ENCODE peak calls at places on chromosomes 11 and 22, in eight cellular contexts. One of them, this sample, is unnamed.
A peak's percentile ranks its signal among the peaks of the same experiment; 100 is the strongest.

GRCh38 chr11:27118371-27118770 is 77.8 kb downstream of the BBOX1 start:
- DNase-seq in spleen: no peak
- DNase-seq in cardiac muscle cell: no peak
- DNase-seq in PC-3: no peak
- DNase-seq in sigmoid colon: no peak
- DNase-seq in lower lobe of right lung: no peak
- DNase-seq in A549: no peak
- DNase-seq in adrenal gland: no peak
- DNase-seq in this sample: peak; percentile 56

GRCh38 chr11:4926607-4927006 is 2.5 kb upstream of the OR51G1 start:
- DNase-seq in sigmoid colon: no peak
- DNase-seq in PC-3: no peak
- DNase-seq in spleen: no peak
- DNase-seq in cardiac muscle cell: no peak
- DNase-seq in A549: no peak
- DNase-seq in lower lobe of right lung: no peak
- DNase-seq in adrenal gland: no peak
- DNase-seq in this sample: peak; percentile 2

GRCh38 chr11:123576082-123576481 is 78.3 kb downstream of the SCN3B start:
- DNase-seq in cardiac muscle cell: no peak
- DNase-seq in adrenal gland: peak; percentile 10
- DNase-seq in spleen: no peak
- DNase-seq in A549: no peak
- DNase-seq in lower lobe of right lung: no peak
- DNase-seq in PC-3: no peak
- DNase-seq in sigmoid colon: no peak
- DNase-seq in this sample: no peak

GRCh38 chr11:67255864-67256263 is 10.4 kb upstream of the GRK2 start:
- DNase-seq in A549: no peak
- DNase-seq in spleen: no peak
- DNase-seq in PC-3: no peak
- DNase-seq in adrenal gland: no peak
- DNase-seq in cardiac muscle cell: no peak
- DNase-seq in sigmoid colon: peak; percentile 33
- DNase-seq in lower lobe of right lung: no peak
- DNase-seq in this sample: no peak

GRCh38 chr11:22130462-22131053 is 62.3 kb upstream of the ANO5 start:
- DNase-seq in PC-3: peak; percentile 2
- DNase-seq in spleen: no peak
- DNase-seq in sigmoid colon: no peak
- DNase-seq in A549: no peak
- DNase-seq in adrenal gland: no peak
- DNase-seq in cardiac muscle cell: no peak
- DNase-seq in lower lobe of right lung: no peak
- DNase-seq in this sample: peak; percentile 14

GRCh38 chr11:440065-441042 is 1.5 kb downstream of the ANO9 start:
- DNase-seq in A549: no peak
- DNase-seq in PC-3: no peak
- DNase-seq in lower lobe of right lung: peak; percentile 55
- DNase-seq in cardiac muscle cell: peak; percentile 43
- DNase-seq in adrenal gland: no peak
- DNase-seq in sigmoid colon: no peak
- DNase-seq in spleen: no peak
- DNase-seq in this sample: peak; percentile 34

GRCh38 chr11:111977141-111978027 is 40.2 kb downstream of the DIXDC1 start:
- DNase-seq in sigmoid colon: peak; percentile 89
- DNase-seq in PC-3: peak; percentile 56
- DNase-seq in cardiac muscle cell: peak; percentile 54
- DNase-seq in A549: no peak
- DNase-seq in adrenal gland: peak; percentile 82
- DNase-seq in lower lobe of right lung: peak; percentile 73
- DNase-seq in spleen: peak; percentile 82
- DNase-seq in this sample: peak; percentile 78

GRCh38 chr22:22802346-22802970 is 85.2 kb upstream of the IGLL5 start:
- DNase-seq in sigmoid colon: no peak
- DNase-seq in PC-3: no peak
- DNase-seq in lower lobe of right lung: no peak
- DNase-seq in spleen: no peak
- DNase-seq in cardiac muscle cell: peak; percentile 3
- DNase-seq in adrenal gland: no peak
- DNase-seq in A549: no peak
- DNase-seq in this sample: no peak

GRCh38 chr11:65781152-65781961 is 581 bp upstream of the AP5B1 start:
- DNase-seq in adrenal gland: no peak
- DNase-seq in cardiac muscle cell: peak; percentile 14
- DNase-seq in lower lobe of right lung: peak; percentile 70
- DNase-seq in spleen: peak; percentile 84
- DNase-seq in PC-3: peak; percentile 39
- DNase-seq in A549: peak; percentile 54
- DNase-seq in sigmoid colon: peak; percentile 72
- DNase-seq in this sample: peak; percentile 48

GRCh38 chr22:46490538-46490937 is 46.9 kb downstream of the CELSR1 start:
- DNase-seq in sigmoid colon: no peak
- DNase-seq in lower lobe of right lung: no peak
- DNase-seq in PC-3: no peak
- DNase-seq in adrenal gland: no peak
- DNase-seq in A549: no peak
- DNase-seq in spleen: no peak
- DNase-seq in cardiac muscle cell: no peak
- DNase-seq in this sample: no peak

GRCh38 chr22:23204541-23205157 is 24.3 kb downstream of the BCR start:
- DNase-seq in lower lobe of right lung: peak; percentile 52
- DNase-seq in adrenal gland: peak; percentile 79
- DNase-seq in sigmoid colon: peak; percentile 79
- DNase-seq in spleen: peak; percentile 60
- DNase-seq in PC-3: no peak
- DNase-seq in cardiac muscle cell: no peak
- DNase-seq in A549: no peak
- DNase-seq in this sample: peak; percentile 51

GRCh38 chr11:19905280-19905853 is 192.7 kb downstream of the NAV2 start:
- DNase-seq in spleen: no peak
- DNase-seq in adrenal gland: no peak
- DNase-seq in lower lobe of right lung: no peak
- DNase-seq in cardiac muscle cell: peak; percentile 75
- DNase-seq in A549: peak; percentile 61
- DNase-seq in sigmoid colon: no peak
- DNase-seq in PC-3: peak; percentile 48
- DNase-seq in this sample: peak; percentile 76

GRCh38 chr11:126585388-126586302 is 230.2 kb downstream of the ST3GAL4 start:
- DNase-seq in cardiac muscle cell: peak; percentile 96
- DNase-seq in A549: peak; percentile 31
- DNase-seq in PC-3: peak; percentile 93
- DNase-seq in sigmoid colon: peak; percentile 76
- DNase-seq in adrenal gland: peak; percentile 74
- DNase-seq in spleen: peak; percentile 68
- DNase-seq in lower lobe of right lung: no peak
- DNase-seq in this sample: peak; percentile 97

GRCh38 chr11:41879186-41879738 is 419.8 kb upstream of the LRRC4C start:
- DNase-seq in sigmoid colon: no peak
- DNase-seq in PC-3: peak; percentile 50
- DNase-seq in lower lobe of right lung: no peak
- DNase-seq in A549: no peak
- DNase-seq in cardiac muscle cell: no peak
- DNase-seq in adrenal gland: no peak
- DNase-seq in spleen: no peak
- DNase-seq in this sample: peak; percentile 6

GRCh38 chr22:49763696-49764095 is 64.0 kb downstream of the BRD1 start:
- DNase-seq in cardiac muscle cell: no peak
- DNase-seq in A549: no peak
- DNase-seq in sigmoid colon: peak; percentile 50
- DNase-seq in adrenal gland: peak; percentile 9
- DNase-seq in spleen: peak; percentile 56
- DNase-seq in lower lobe of right lung: peak; percentile 32
- DNase-seq in PC-3: no peak
- DNase-seq in this sample: no peak

GRCh38 chr11:66874232-66874631 is 17.4 kb downstream of the LRFN4 start:
- DNase-seq in A549: no peak
- DNase-seq in PC-3: no peak
- DNase-seq in lower lobe of right lung: no peak
- DNase-seq in cardiac muscle cell: no peak
- DNase-seq in adrenal gland: no peak
- DNase-seq in spleen: no peak
- DNase-seq in sigmoid colon: no peak
- DNase-seq in this sample: no peak

GRCh38 chr11:82046778-82047177 is 686.9 kb downstream of the FAM181B start:
- DNase-seq in PC-3: no peak
- DNase-seq in adrenal gland: no peak
- DNase-seq in sigmoid colon: no peak
- DNase-seq in cardiac muscle cell: peak; percentile 38
- DNase-seq in lower lobe of right lung: no peak
- DNase-seq in spleen: no peak
- DNase-seq in A549: no peak
- DNase-seq in this sample: peak; percentile 68

GRCh38 chr11:126391970-126392637 is 36.6 kb downstream of the ST3GAL4 start:
- DNase-seq in adrenal gland: no peak
- DNase-seq in A549: no peak
- DNase-seq in PC-3: no peak
- DNase-seq in spleen: peak; percentile 78
- DNase-seq in cardiac muscle cell: peak; percentile 41
- DNase-seq in lower lobe of right lung: no peak
- DNase-seq in sigmoid colon: no peak
- DNase-seq in this sample: peak; percentile 22

GRCh38 chr11:67700548-67701262 is 26.3 kb upstream of the ALDH3B2 start:
- DNase-seq in lower lobe of right lung: no peak
- DNase-seq in sigmoid colon: no peak
- DNase-seq in PC-3: no peak
- DNase-seq in spleen: no peak
- DNase-seq in A549: no peak
- DNase-seq in cardiac muscle cell: no peak
- DNase-seq in adrenal gland: no peak
- DNase-seq in this sample: no peak

GRCh38 chr22:38843201-38843715 is 570 bp downstream of the NPTXR start:
- DNase-seq in spleen: peak; percentile 89
- DNase-seq in A549: peak; percentile 55
- DNase-seq in sigmoid colon: peak; percentile 79
- DNase-seq in cardiac muscle cell: peak; percentile 82
- DNase-seq in PC-3: peak; percentile 55
- DNase-seq in lower lobe of right lung: peak; percentile 59
- DNase-seq in adrenal gland: peak; percentile 56
- DNase-seq in this sample: peak; percentile 86

GRCh38 chr11:65633390-65634139 is 4.3 kb upstream of the SIPA1 start:
- DNase-seq in spleen: peak; percentile 75
- DNase-seq in lower lobe of right lung: no peak
- DNase-seq in PC-3: no peak
- DNase-seq in cardiac muscle cell: no peak
- DNase-seq in A549: no peak
- DNase-seq in adrenal gland: no peak
- DNase-seq in sigmoid colon: no peak
- DNase-seq in this sample: no peak

GRCh38 chr22:44256860-44257560 is 55.7 kb downstream of the SHISAL1 start:
- DNase-seq in A549: no peak
- DNase-seq in PC-3: no peak
- DNase-seq in sigmoid colon: no peak
- DNase-seq in cardiac muscle cell: no peak
- DNase-seq in adrenal gland: no peak
- DNase-seq in lower lobe of right lung: no peak
- DNase-seq in spleen: no peak
- DNase-seq in this sample: no peak

GRCh38 chr11:65743928-65744698 is 23.5 kb upstream of the RNASEH2C start:
- DNase-seq in PC-3: peak; percentile 70
- DNase-seq in sigmoid colon: no peak
- DNase-seq in cardiac muscle cell: peak; percentile 54
- DNase-seq in A549: peak; percentile 49
- DNase-seq in adrenal gland: peak; percentile 27
- DNase-seq in spleen: no peak
- DNase-seq in lower lobe of right lung: no peak
- DNase-seq in this sample: peak; percentile 59

GRCh38 chr11:76770642-76771445 is 12.3 kb upstream of the TSKU start:
- DNase-seq in A549: peak; percentile 85
- DNase-seq in lower lobe of right lung: no peak
- DNase-seq in sigmoid colon: peak; percentile 90
- DNase-seq in spleen: peak; percentile 30
- DNase-seq in adrenal gland: no peak
- DNase-seq in cardiac muscle cell: peak; percentile 77
- DNase-seq in PC-3: peak; percentile 92
- DNase-seq in this sample: peak; percentile 95
- H3K4me1 ChIP-seq in A549: peaks cover 79% of the 10 kb centered on the region
- H3K4me1 ChIP-seq in lower lobe of right lung: peaks cover 71% of the 10 kb centered on the region
- H3K4me1 ChIP-seq in sigmoid colon: peaks cover 24% of the 10 kb centered on the region
- H3K4me1 ChIP-seq in spleen: peaks cover 90% of the 10 kb centered on the region
- H3K4me1 ChIP-seq in adrenal gland: peaks cover 51% of the 10 kb centered on the region
- H3K4me1 ChIP-seq in cardiac muscle cell: peaks cover 21% of the 10 kb centered on the region
- H3K4me1 ChIP-seq in PC-3: peaks cover 37% of the 10 kb centered on the region
- H3K4me1 ChIP-seq in this sample: peaks cover 30% of the 10 kb centered on the region

GRCh38 chr11:124988063-124988462 is 34.1 kb downstream of the CCDC15 start:
- DNase-seq in sigmoid colon: no peak
- DNase-seq in A549: no peak
- DNase-seq in adrenal gland: no peak
- DNase-seq in lower lobe of right lung: no peak
- DNase-seq in spleen: no peak
- DNase-seq in cardiac muscle cell: no peak
- DNase-seq in PC-3: no peak
- DNase-seq in this sample: no peak
- H3K4me3 ChIP-seq in sigmoid colon: no peak overlapping the region
- H3K4me3 ChIP-seq in A549: no peak overlapping the region
- H3K4me3 ChIP-seq in adrenal gland: no peak overlapping the region
- H3K4me3 ChIP-seq in lower lobe of right lung: no peak overlapping the region
- H3K4me3 ChIP-seq in spleen: no peak overlapping the region
- H3K4me3 ChIP-seq in cardiac muscle cell: no peak overlapping the region
- H3K4me3 ChIP-seq in PC-3: no peak overlapping the region
- H3K4me3 ChIP-seq in this sample: no peak overlapping the region

DNA sequence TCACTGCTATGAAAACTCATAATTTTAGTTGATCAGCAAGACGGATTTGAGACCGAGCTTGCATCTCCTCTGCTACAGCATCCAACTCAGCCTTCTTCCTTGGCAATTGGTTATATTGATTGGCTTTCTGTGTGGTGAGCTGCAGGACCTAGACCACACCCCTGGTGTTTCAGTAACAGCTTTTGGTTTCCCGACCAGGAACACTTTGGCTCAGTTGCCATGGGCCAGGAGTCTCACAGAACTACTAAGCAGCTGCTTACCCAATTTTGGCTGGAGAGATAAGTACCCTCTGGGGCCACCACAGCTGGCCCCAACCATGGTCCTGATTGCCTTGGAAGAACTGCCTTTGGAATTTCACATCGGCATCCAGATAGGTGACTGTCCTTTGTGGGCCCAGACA is at the start of gene GLYATL1:
- DNase-seq in lower lobe of right lung: no peak
- DNase-seq in PC-3: no peak
- DNase-seq in adrenal gland: no peak
- DNase-seq in spleen: no peak
- DNase-seq in A549: no peak
- DNase-seq in cardiac muscle cell: no peak
- DNase-seq in sigmoid colon: no peak
- DNase-seq in this sample: no peak
- H3K9me3 ChIP-seq in lower lobe of right lung: no peaks in the 10 kb centered on the region
- H3K9me3 ChIP-seq in PC-3: no peaks in the 10 kb centered on the region
- H3K9me3 ChIP-seq in adrenal gland: no peaks in the 10 kb centered on the region
- H3K9me3 ChIP-seq in spleen: no peaks in the 10 kb centered on the region
- H3K9me3 ChIP-seq in A549: no peaks in the 10 kb centered on the region
- H3K9me3 ChIP-seq in cardiac muscle cell: no peaks in the 10 kb centered on the region
- H3K9me3 ChIP-seq in sigmoid colon: no peaks in the 10 kb centered on the region
- H3K9me3 ChIP-seq in this sample: no peaks in the 10 kb centered on the region

DNA sequence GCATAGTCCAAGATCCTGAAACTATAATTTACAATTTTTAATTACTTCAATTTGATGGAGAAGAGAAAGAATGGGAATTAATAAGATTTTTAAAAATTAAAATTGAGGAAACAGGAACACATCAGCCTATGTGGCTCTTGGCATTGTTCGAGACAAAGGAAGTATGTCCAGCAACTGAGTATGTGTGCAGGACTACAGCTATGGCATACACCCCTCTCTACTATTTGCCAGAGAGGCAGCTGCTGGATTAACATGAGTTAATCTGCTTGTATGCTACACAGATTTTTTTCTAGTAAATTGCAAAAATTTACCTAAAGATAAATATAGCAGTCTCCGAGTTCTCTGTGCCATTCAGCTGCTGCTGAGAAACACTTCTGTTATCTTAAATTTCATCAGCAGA is 70.6 kb downstream of the PHF21A start:
- DNase-seq in A549: no peak
- DNase-seq in adrenal gland: no peak
- DNase-seq in lower lobe of right lung: no peak
- DNase-seq in cardiac muscle cell: no peak
- DNase-seq in sigmoid colon: no peak
- DNase-seq in PC-3: no peak
- DNase-seq in spleen: no peak
- DNase-seq in this sample: no peak
- H3K4me1 ChIP-seq in A549: peaks cover 12% of the 10 kb centered on the region
- H3K4me1 ChIP-seq in adrenal gland: peaks cover 42% of the 10 kb centered on the region
- H3K4me1 ChIP-seq in lower lobe of right lung: peaks cover 20% of the 10 kb centered on the region
- H3K4me1 ChIP-seq in cardiac muscle cell: peaks cover 46% of the 10 kb centered on the region
- H3K4me1 ChIP-seq in sigmoid colon: peaks cover 31% of the 10 kb centered on the region
- H3K4me1 ChIP-seq in PC-3: peaks cover 16% of the 10 kb centered on the region
- H3K4me1 ChIP-seq in spleen: peaks cover 14% of the 10 kb centered on the region
- H3K4me1 ChIP-seq in this sample: peaks cover 33% of the 10 kb centered on the region